ENCODE peak calls at places on chromosomes 7 and 10, in eight cellular contexts. W is tibial nerve, X is sigmoid colon, Y is transverse colon, Q is right lobe of liver, M is H54, E is HepG2, A is spleen. S is an unnamed sample.

GRCh38 chr10:83603708-83604107 is 535.6 kb upstream of the GHITM start:
- DNase-seq in W (no peak), X (no peak), Y (no peak), Q (no peak), M (no peak), E (no peak), A (no peak), S (no peak)

GRCh38 chr10:94423627-94424026 is 21.3 kb downstream of the TBC1D12 start:
- DNase-seq in W (no peak), X (no peak), Y (no peak), Q (no peak), M (no peak), E (no peak), A (no peak), S (no peak)

GRCh38 chr10:3895045-3895609 is 110.1 kb upstream of the KLF6 start:
- DNase-seq in W (no peak), X (no peak), Y (no peak), Q (no peak), M (no peak), E (no peak), A (no peak), S (no peak)

GRCh38 chr7:66539264-66539623 is 89.4 kb upstream of the KCTD7 start:
- DNase-seq in W (no peak), X (no peak), Y (no peak), Q (no peak), M (no peak), E (no peak), A (no peak), S (no peak)

GRCh38 chr10:7484456-7485266 is 73.8 kb upstream of the SFMBT2 start:
- DNase-seq in W (no peak), X (no peak), Y (peak), Q (no peak), M (no peak), E (no peak), A (no peak), S (no peak)

GRCh38 chr10:90484518-90484917 is 373.3 kb downstream of the HTR7 start:
- DNase-seq in W (no peak), X (no peak), Y (no peak), Q (no peak), M (no peak), E (no peak), A (no peak), S (no peak)

GRCh38 chr10:118840071-118840775 is 85.5 kb upstream of the CACUL1 start:
- DNase-seq in W (no peak), X (no peak), Y (peak), Q (no peak), M (no peak), E (no peak), A (no peak), S (no peak)

GRCh38 chr7:48298779-48299178 is 127.5 kb downstream of the ABCA13 start:
- DNase-seq in W (no peak), X (no peak), Y (no peak), Q (no peak), M (peak), E (no peak), A (no peak), S (no peak)

GRCh38 chr10:7610651-7611389 is 55.9 kb downstream of the ITIH5 start:
- DNase-seq in W (peak), X (peak), Y (peak), Q (no peak), M (no peak), E (no peak), A (no peak), S (peak)

GRCh38 chr7:36238138-36238537 is 85.1 kb downstream of the EEPD1 start:
- DNase-seq in W (no peak), X (no peak), Y (no peak), Q (no peak), M (no peak), E (no peak), A (no peak), S (no peak)

GRCh38 chr7:82270909-82271308 is 172.7 kb downstream of the CACNA2D1 start:
- DNase-seq in W (no peak), X (no peak), Y (no peak), Q (no peak), M (no peak), E (no peak), A (no peak), S (no peak)

GRCh38 chr7:80307251-80307856 is 172.7 kb downstream of the GNAI1 start:
- DNase-seq in W (no peak), X (no peak), Y (no peak), Q (no peak), M (no peak), E (no peak), A (no peak), S (no peak)

GRCh38 chr7:137754076-137754851 is 92.5 kb downstream of the DGKI start:
- DNase-seq in W (no peak), X (no peak), Y (no peak), Q (no peak), M (no peak), E (no peak), A (no peak), S (no peak)

GRCh38 chr7:100975391-100975821 is 6.0 kb downstream of the MUC12 start:
- DNase-seq in W (no peak), X (no peak), Y (peak), Q (no peak), M (no peak), E (no peak), A (no peak), S (no peak)

GRCh38 chr7:108415821-108416536 is 40.3 kb downstream of the NRCAM start:
- DNase-seq in W (no peak), X (no peak), Y (no peak), Q (no peak), M (no peak), E (no peak), A (no peak), S (no peak)

GRCh38 chr10:96513686-96514551 is at the start of gene TLL2:
- DNase-seq in W (peak), X (peak), Y (peak), Q (peak), M (no peak), E (peak), A (peak), S (peak)

GRCh38 chr7:76151932-76152331 is 49.8 kb upstream of the SRRM3 start:
- DNase-seq in W (no peak), X (no peak), Y (no peak), Q (no peak), M (no peak), E (no peak), A (no peak), S (no peak)

GRCh38 chr7:28395806-28396205 is 16.5 kb upstream of the CREB5 start:
- DNase-seq in W (no peak), X (no peak), Y (no peak), Q (no peak), M (no peak), E (no peak), A (no peak), S (no peak)

GRCh38 chr10:4088354-4089066 is 303.5 kb upstream of the KLF6 start:
- DNase-seq in W (no peak), X (no peak), Y (no peak), Q (no peak), M (no peak), E (no peak), A (no peak), S (no peak)

GRCh38 chr10:71303569-71303907 is 15.5 kb upstream of the SLC29A3 start:
- DNase-seq in W (no peak), X (no peak), Y (no peak), Q (no peak), M (no peak), E (no peak), A (no peak), S (no peak)

GRCh38 chr7:13981070-13981469 is 8.4 kb downstream of the ETV1 start:
- DNase-seq in W (peak), X (peak), Y (peak), Q (no peak), M (peak), E (no peak), A (no peak), S (peak)

GRCh38 chr7:5216931-5217330 is 26.9 kb downstream of the WIPI2 start:
- DNase-seq in W (no peak), X (peak), Y (no peak), Q (no peak), M (no peak), E (no peak), A (peak), S (no peak)

GRCh38 chr10:69043931-69044531 is 43.9 kb upstream of the SRGN start:
- DNase-seq in W (no peak), X (no peak), Y (no peak), Q (no peak), M (no peak), E (no peak), A (no peak), S (no peak)

GRCh38 chr10:13201132-13201531 is 33.0 kb downstream of the UCMA start:
- DNase-seq in W (no peak), X (no peak), Y (no peak), Q (no peak), M (no peak), E (no peak), A (no peak), S (no peak)

GRCh38 chr10:21989453-21990154 is 13.9 kb downstream of the DNAJC1 start:
- DNase-seq in W (peak), X (peak), Y (peak), Q (no peak), M (no peak), E (peak), A (no peak), S (peak)

GRCh38 chr10:132397036-132397541 is at the start of gene PWWP2B:
- DNase-seq in W (no peak), X (peak), Y (peak), Q (peak), M (no peak), E (no peak), A (peak), S (peak)

GRCh38 chr10:132398566-132398991 is 1.6 kb downstream of the PWWP2B start:
- DNase-seq in W (no peak), X (peak), Y (peak), Q (peak), M (no peak), E (no peak), A (peak), S (no peak)

GRCh38 chr10:132399117-132400035 is 2.4 kb downstream of the PWWP2B start:
- DNase-seq in W (no peak), X (peak), Y (peak), Q (peak), M (no peak), E (no peak), A (peak), S (no peak)

GRCh38 chr10:132396495-132397035 is 435 bp upstream of the PWWP2B start:
- DNase-seq in W (no peak), X (peak), Y (peak), Q (peak), M (no peak), E (peak), A (peak), S (peak)

GRCh38 chr10:132397671-132398565 is 918 bp downstream of the PWWP2B start:
- DNase-seq in W (no peak), X (peak), Y (peak), Q (peak), M (peak), E (no peak), A (peak), S (peak)
- TF ChIP-seq POLR2A in W (no peak), X (no peak), Y (no peak), Q (no peak), M (no peak), E (no peak), A (no peak), S (no peak)

GRCh38 chr10:15097011-15097812 is at the start of gene RPP38:
- DNase-seq in W (peak), X (peak), Y (peak), Q (peak), M (peak), E (peak), A (peak), S (peak)
- TF ChIP-seq POLR2A in W (peak), X (no peak), Y (peak), Q (peak), M (peak), E (peak), A (no peak), S (peak)

DNA sequence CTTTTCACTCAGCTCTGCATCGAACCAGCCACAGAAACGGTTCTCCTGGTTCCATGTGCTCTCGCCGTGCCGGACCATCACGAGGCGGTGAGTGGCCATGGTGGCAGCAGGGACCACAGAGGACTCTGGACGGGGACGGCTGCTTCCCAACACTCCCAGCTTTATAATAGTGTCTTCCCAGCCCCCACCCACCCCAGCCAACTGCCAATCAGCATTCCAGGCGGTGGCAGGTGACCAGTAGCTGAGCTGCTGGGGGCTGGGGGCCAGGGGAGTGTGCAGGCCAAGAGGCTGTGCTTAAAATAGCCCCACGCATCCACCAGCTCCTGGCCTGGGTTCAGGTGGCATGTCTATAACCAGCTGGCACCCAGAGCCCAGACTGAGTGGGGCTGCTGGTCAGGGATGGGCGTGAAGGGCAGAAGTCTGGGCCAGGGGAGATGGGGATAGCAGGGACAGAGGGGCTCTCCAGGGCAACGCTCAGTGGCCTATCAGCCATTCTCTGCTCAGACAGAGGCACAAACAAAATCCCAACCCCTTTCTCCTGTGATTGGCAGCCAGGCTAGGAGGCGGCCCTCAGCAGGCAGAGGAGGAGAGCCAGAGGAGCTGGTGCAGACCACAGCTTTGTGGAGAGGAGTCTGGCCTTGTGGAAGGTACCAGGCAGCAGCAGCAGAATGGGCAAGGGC is at the start of gene PGAM2:
- DNase-seq in W (no peak), X (peak), Y (peak), Q (peak), M (no peak), E (no peak), A (peak), S (no peak)
- TF ChIP-seq POLR2A in W (no peak), X (no peak), Y (peak), Q (no peak), M (peak), E (no peak), A (no peak), S (no peak)

GRCh38 chr10:92592761-92593552 is at the start of gene KIF11:
- DNase-seq in W (peak), X (peak), Y (peak), Q (peak), M (peak), E (peak), A (peak), S (peak)
- TF ChIP-seq POLR2A in W (peak), X (peak), Y (peak), Q (peak), M (peak), E (peak), A (no peak), S (peak)